ENCODE peak calls at places on chromosomes 13 and 19, in seven cellular contexts. W, N, D, Q, B, F and T are unnamed samples.

GRCh38 chr19:23855676-23856075 is 59.0 kb upstream of the ZNF726 start:
- DNase-seq in W (no peak), N (no peak), D (no peak), Q (peak), B (no peak), F (no peak), T (no peak)

GRCh38 chr13:80755925-80756324 is 415.0 kb upstream of the SPRY2 start:
- DNase-seq in W (no peak), N (no peak), D (no peak), Q (no peak), B (no peak), F (no peak), T (no peak)

GRCh38 chr13:39410089-39410901 is 192.7 kb downstream of the LHFPL6 start:
- DNase-seq in W (no peak), N (peak), D (peak), Q (peak), B (no peak), F (peak), T (no peak)

GRCh38 chr19:21383980-21384582 is 12.9 kb upstream of the ZNF493 start:
- DNase-seq in W (no peak), N (no peak), D (peak), Q (no peak), B (no peak), F (no peak), T (no peak)

GRCh38 chr19:17952041-17952976 is 14.6 kb upstream of the KCNN1 start:
- DNase-seq in W (no peak), N (no peak), D (no peak), Q (no peak), B (no peak), F (no peak), T (peak)

GRCh38 chr19:55146078-55146647 is 2.8 kb downstream of the TNNT1 start:
- DNase-seq in W (no peak), N (no peak), D (no peak), Q (peak), B (no peak), F (peak), T (peak)

GRCh38 chr13:37143901-37144300 is 38.4 kb upstream of the CSNK1A1L start:
- DNase-seq in W (no peak), N (peak), D (no peak), Q (no peak), B (no peak), F (no peak), T (no peak)

GRCh38 chr13:68927387-68928026 is 1180.1 kb upstream of the ATXN8OS start:
- DNase-seq in W (peak), N (no peak), D (peak), Q (peak), B (peak), F (peak), T (peak)

GRCh38 chr13:91308299-91308698 is 39.2 kb upstream of the MIR17HG start:
- DNase-seq in W (no peak), N (no peak), D (no peak), Q (peak), B (no peak), F (no peak), T (no peak)

GRCh38 chr13:34617684-34618083 is 324.4 kb upstream of the NBEA start:
- DNase-seq in W (no peak), N (no peak), D (no peak), Q (peak), B (no peak), F (no peak), T (no peak)

GRCh38 chr19:29088761-29089160 is 124.2 kb downstream of the UQCRFS1 start:
- DNase-seq in W (no peak), N (no peak), D (no peak), Q (no peak), B (no peak), F (no peak), T (no peak)

GRCh38 chr13:24610956-24611355 is 69.3 kb upstream of the ATP12A start:
- DNase-seq in W (no peak), N (no peak), D (no peak), Q (no peak), B (no peak), F (no peak), T (no peak)

GRCh38 chr19:40191836-40192646 is 815 bp downstream of the MAP3K10 start:
- DNase-seq in W (peak), N (peak), D (peak), Q (peak), B (no peak), F (peak), T (peak)

GRCh38 chr13:113845723-113846638 is 17.9 kb downstream of the GAS6 start:
- DNase-seq in W (no peak), N (no peak), D (no peak), Q (no peak), B (no peak), F (no peak), T (no peak)

GRCh38 chr13:112990783-112991182 is 21.8 kb downstream of the MCF2L start:
- DNase-seq in W (no peak), N (no peak), D (peak), Q (peak), B (no peak), F (no peak), T (peak)

GRCh38 chr19:9883231-9883758 is 48.2 kb downstream of the PIN1 start:
- DNase-seq in W (peak), N (no peak), D (no peak), Q (no peak), B (no peak), F (no peak), T (peak)

GRCh38 chr19:55189424-55189823 is 9.3 kb upstream of the SYT5 start:
- DNase-seq in W (no peak), N (peak), D (peak), Q (no peak), B (peak), F (peak), T (peak)

GRCh38 chr19:46173886-46174475 is 25.9 kb downstream of the IGFL2 start:
- DNase-seq in W (no peak), N (no peak), D (no peak), Q (peak), B (no peak), F (no peak), T (no peak)

GRCh38 chr19:45095496-45096413 is 2.8 kb downstream of the PPP1R37 start:
- DNase-seq in W (no peak), N (no peak), D (no peak), Q (no peak), B (no peak), F (no peak), T (no peak)
- H3K4ac ChIP-seq in W (no peak), N (no peak), D (peak), Q (no peak), B (no peak), F (peak), T (no peak)

DNA sequence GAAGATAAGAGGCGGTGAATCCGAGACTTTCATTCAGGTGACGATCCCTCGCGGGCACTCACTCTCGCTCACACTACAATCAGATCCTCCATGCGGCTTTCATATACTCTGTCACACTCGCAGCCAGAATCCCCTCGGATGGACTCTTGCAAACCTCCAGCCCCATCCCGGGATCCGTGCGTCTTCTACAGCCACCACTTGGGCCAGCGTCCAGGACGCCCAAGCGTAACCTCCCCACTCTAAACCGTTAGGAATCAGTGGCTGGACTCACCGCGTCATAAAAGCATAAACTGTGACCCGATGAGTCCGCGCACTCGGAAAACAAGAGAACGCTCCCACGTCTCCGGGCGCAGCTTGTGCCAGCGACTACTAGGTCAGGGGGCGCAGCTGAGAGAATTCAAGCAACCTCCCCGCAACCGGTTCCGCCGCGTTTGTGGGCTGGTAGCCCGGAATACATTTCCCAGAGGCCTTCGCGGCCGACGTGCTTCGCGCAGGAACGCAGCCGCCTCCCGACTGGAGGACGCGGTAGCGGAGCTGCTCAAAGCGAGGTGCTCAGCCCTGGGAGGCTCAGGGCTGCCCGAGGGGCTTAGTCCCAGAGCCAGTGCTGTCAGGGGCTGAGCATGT is 27.6 kb downstream of the ZNF607 start:
- DNase-seq in W (peak), N (peak), D (peak), Q (peak), B (peak), F (peak), T (peak)
- H3K4ac ChIP-seq in W (no peak), N (peak), D (no peak), Q (no peak), B (no peak), F (no peak), T (no peak)

GRCh38 chr13:85982102-85982501 is 182.9 kb upstream of the SLITRK6 start:
- DNase-seq in W (no peak), N (no peak), D (no peak), Q (no peak), B (no peak), F (no peak), T (no peak)

GRCh38 chr13:85990397-85990796 is 191.2 kb upstream of the SLITRK6 start:
- DNase-seq in W (no peak), N (no peak), D (no peak), Q (no peak), B (no peak), F (no peak), T (no peak)

DNA sequence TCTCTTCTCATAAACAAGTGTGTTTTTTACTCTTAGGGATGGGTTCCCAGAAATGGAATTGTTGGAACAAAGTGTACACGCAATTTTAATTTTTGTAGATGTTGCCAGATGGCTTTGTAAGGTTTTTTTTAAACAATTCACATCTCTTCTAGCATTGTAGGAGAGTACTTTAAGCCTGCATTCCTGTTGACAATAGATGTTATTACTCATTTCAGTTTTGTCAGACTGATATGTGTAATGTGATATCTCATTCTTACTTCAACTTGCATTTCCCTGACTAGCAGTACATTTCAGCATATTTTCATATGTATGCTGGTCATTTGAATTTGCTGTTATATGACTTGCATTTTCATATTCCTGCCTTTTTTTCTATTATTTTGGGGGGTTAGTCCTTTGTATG is 186.6 kb upstream of the SLITRK6 start:
- DNase-seq in W (no peak), N (no peak), D (no peak), Q (no peak), B (no peak), F (no peak), T (no peak)
- H3K4ac ChIP-seq in W (no peak), N (no peak), D (no peak), Q (no peak), B (no peak), F (no peak), T (no peak)

GRCh38 chr13:110431851-110432294 is 124.8 kb downstream of the COL4A2 start:
- DNase-seq in W (no peak), N (no peak), D (no peak), Q (no peak), B (no peak), F (no peak), T (no peak)

GRCh38 chr13:110431425-110431824 is 124.3 kb downstream of the COL4A2 start:
- DNase-seq in W (no peak), N (no peak), D (no peak), Q (no peak), B (no peak), F (no peak), T (no peak)

GRCh38 chr13:110432522-110432921 is 125.4 kb downstream of the COL4A2 start:
- DNase-seq in W (no peak), N (no peak), D (no peak), Q (no peak), B (no peak), F (no peak), T (no peak)

GRCh38 chr13:110434629-110435028 is 126.9 kb downstream of the RAB20 start:
- DNase-seq in W (no peak), N (no peak), D (no peak), Q (no peak), B (no peak), F (no peak), T (no peak)

GRCh38 chr13:110433014-110433413 is 125.9 kb downstream of the COL4A2 start:
- DNase-seq in W (no peak), N (no peak), D (no peak), Q (no peak), B (no peak), F (no peak), T (no peak)
- H3K4ac ChIP-seq in W (no peak), N (no peak), D (no peak), Q (no peak), B (no peak), F (no peak), T (no peak)

GRCh38 chr19:16940626-16941025 is 51.8 kb downstream of the F2RL3 start:
- DNase-seq in W (no peak), N (no peak), D (no peak), Q (no peak), B (no peak), F (no peak), T (no peak)

GRCh38 chr19:16934489-16934888 is 45.7 kb downstream of the F2RL3 start:
- DNase-seq in W (no peak), N (no peak), D (no peak), Q (no peak), B (no peak), F (no peak), T (no peak)

GRCh38 chr19:16931306-16931705 is 42.5 kb downstream of the F2RL3 start:
- DNase-seq in W (no peak), N (no peak), D (no peak), Q (no peak), B (no peak), F (no peak), T (no peak)

GRCh38 chr19:16938211-16938610 is 49.4 kb downstream of the F2RL3 start:
- DNase-seq in W (no peak), N (no peak), D (no peak), Q (no peak), B (no peak), F (no peak), T (no peak)

DNA sequence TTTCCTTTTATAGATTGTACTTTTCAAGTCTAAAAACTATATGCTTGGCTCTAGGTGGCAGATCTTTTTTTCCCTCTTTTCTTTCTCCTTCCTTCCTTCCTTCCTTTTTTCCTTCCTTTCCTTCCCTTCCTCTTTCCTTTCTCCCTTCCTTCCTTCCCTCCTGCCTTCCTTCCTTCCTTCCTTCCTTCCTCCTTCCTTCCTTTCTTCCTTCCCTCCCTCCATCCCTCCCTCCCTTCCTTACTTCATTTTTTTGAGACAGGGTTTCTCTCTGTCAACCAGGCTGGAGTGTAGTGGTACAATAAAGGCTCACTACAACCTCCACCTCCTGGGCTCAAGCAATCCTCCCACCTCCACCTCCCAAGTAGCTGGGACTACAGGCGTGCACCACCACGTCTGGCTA is 48.1 kb downstream of the F2RL3 start:
- DNase-seq in W (no peak), N (no peak), D (no peak), Q (no peak), B (no peak), F (no peak), T (no peak)
- H3K4ac ChIP-seq in W (no peak), N (no peak), D (no peak), Q (no peak), B (no peak), F (no peak), T (no peak)

GRCh38 chr13:32642858-32643257 is 56.6 kb downstream of the PDS5B start:
- DNase-seq in W (no peak), N (no peak), D (no peak), Q (no peak), B (no peak), F (no peak), T (no peak)
- H3K4ac ChIP-seq in W (no peak), N (no peak), D (no peak), Q (no peak), B (no peak), F (no peak), T (no peak)

GRCh38 chr19:279656-280055 is 11.5 kb downstream of the PLPP2 start:
- DNase-seq in W (no peak), N (no peak), D (no peak), Q (no peak), B (no peak), F (no peak), T (no peak)

GRCh38 chr19:281992-282391 is 9.2 kb downstream of the PLPP2 start:
- DNase-seq in W (no peak), N (no peak), D (no peak), Q (no peak), B (no peak), F (no peak), T (no peak)

GRCh38 chr19:282501-282900 is 8.7 kb downstream of the PLPP2 start:
- DNase-seq in W (no peak), N (no peak), D (no peak), Q (no peak), B (no peak), F (no peak), T (no peak)

GRCh38 chr19:280541-281007 is 10.6 kb downstream of the PLPP2 start:
- DNase-seq in W (peak), N (no peak), D (no peak), Q (no peak), B (no peak), F (no peak), T (no peak)

GRCh38 chr19:281156-281853 is 9.9 kb downstream of the PLPP2 start:
- DNase-seq in W (no peak), N (no peak), D (no peak), Q (no peak), B (no peak), F (no peak), T (no peak)
- H3K4ac ChIP-seq in W (no peak), N (no peak), D (no peak), Q (no peak), B (no peak), F (no peak), T (no peak)

GRCh38 chr19:49641688-49642487 is at the start of gene SCAF1:
- DNase-seq in W (peak), N (peak), D (peak), Q (peak), B (peak), F (peak), T (peak)

GRCh38 chr19:49639401-49640112 is 386 bp downstream of the RRAS start:
- DNase-seq in W (peak), N (no peak), D (no peak), Q (no peak), B (no peak), F (peak), T (no peak)

GRCh38 chr19:49640113-49640898 is at the start of gene RRAS:
- DNase-seq in W (peak), N (peak), D (peak), Q (peak), B (peak), F (peak), T (peak)

GRCh38 chr19:49643466-49643865 is 1.5 kb downstream of the SCAF1 start:
- DNase-seq in W (no peak), N (no peak), D (no peak), Q (peak), B (no peak), F (no peak), T (no peak)

GRCh38 chr19:49642488-49643035 is 553 bp downstream of the SCAF1 start:
- DNase-seq in W (no peak), N (no peak), D (peak), Q (peak), B (no peak), F (no peak), T (no peak)
- H3K4ac ChIP-seq in W (no peak), N (peak), D (peak), Q (peak), B (peak), F (peak), T (no peak)